ENCODE peak calls at places on chromosomes 4 and X, in eight cellular contexts. U is AG10803, S is mucosa of descending colon, J is epithelial cell of esophagus, V is IMR-90, F is cardiac fibroblast, Q is fibroblast of lung, M is GM12865. O is an unnamed sample.

GRCh38 chrX:138704101-138704500 is 7.4 kb downstream of the FGF13 start:
- DNase-seq in U (no peak), S (no peak), J (no peak), V (no peak), F (no peak), Q (no peak), M (no peak), O (no peak)

GRCh38 chr4:8679032-8679431 is 86.5 kb downstream of the CPZ start:
- DNase-seq in U (no peak), S (no peak), J (no peak), V (no peak), F (no peak), Q (no peak), M (no peak), O (no peak)

GRCh38 chr4:20370284-20370683 is 118.6 kb downstream of the SLIT2 start:
- DNase-seq in U (peak), S (no peak), J (no peak), V (peak), F (peak), Q (peak), M (no peak), O (no peak)

GRCh38 chrX:108091878-108092291 is 307 bp downstream of the ATG4A start:
- DNase-seq in U (no peak), S (no peak), J (peak), V (no peak), F (no peak), Q (no peak), M (no peak), O (no peak)

GRCh38 chr4:98976716-98977115 is 18.8 kb upstream of the METAP1 start:
- DNase-seq in U (no peak), S (no peak), J (peak), V (peak), F (peak), Q (peak), M (no peak), O (no peak)

GRCh38 chr4:129926936-129927335 is 831.0 kb downstream of the C4orf33 start:
- DNase-seq in U (no peak), S (no peak), J (peak), V (no peak), F (peak), Q (no peak), M (no peak), O (no peak)

GRCh38 chr4:165788686-165789463 is 84.2 kb upstream of the TLL1 start:
- DNase-seq in U (no peak), S (no peak), J (no peak), V (no peak), F (no peak), Q (no peak), M (no peak), O (no peak)

GRCh38 chr4:173699841-173700475 is 169.9 kb upstream of the HAND2 start:
- DNase-seq in U (no peak), S (no peak), J (no peak), V (no peak), F (no peak), Q (no peak), M (no peak), O (no peak)

GRCh38 chrX:152896450-152896849 is 1.4 kb upstream of the ZNF185 start:
- DNase-seq in U (no peak), S (no peak), J (peak), V (no peak), F (peak), Q (peak), M (no peak), O (no peak)

GRCh38 chr4:33193109-33193508 is 2472.9 kb downstream of the PCDH7 start:
- DNase-seq in U (no peak), S (no peak), J (no peak), V (no peak), F (no peak), Q (no peak), M (no peak), O (no peak)

GRCh38 chr4:147129687-147130086 is 184.0 kb upstream of the TTC29 start:
- DNase-seq in U (no peak), S (no peak), J (no peak), V (no peak), F (no peak), Q (no peak), M (no peak), O (no peak)

GRCh38 chrX:73944582-73944947 is 359.4 kb upstream of the ZCCHC13 start:
- DNase-seq in U (no peak), S (no peak), J (no peak), V (peak), F (peak), Q (peak), M (no peak), O (no peak)

GRCh38 chrX:103830848-103831247 is 1.2 kb downstream of the RAB9B start:
- DNase-seq in U (no peak), S (no peak), J (no peak), V (no peak), F (no peak), Q (no peak), M (no peak), O (no peak)

GRCh38 chrX:122591546-122591945 is 592.5 kb upstream of the GRIA3 start:
- DNase-seq in U (no peak), S (no peak), J (no peak), V (no peak), F (no peak), Q (no peak), M (no peak), O (no peak)

GRCh38 chrX:120642871-120643270 is 13.0 kb upstream of the C1GALT1C1 start:
- DNase-seq in U (no peak), S (no peak), J (no peak), V (no peak), F (no peak), Q (no peak), M (no peak), O (no peak)

GRCh38 chr4:56261027-56261426 is 126.3 kb downstream of the AASDH start:
- DNase-seq in U (no peak), S (no peak), J (no peak), V (no peak), F (no peak), Q (no peak), M (peak), O (no peak)

GRCh38 chr4:23333946-23334878 is 555.6 kb downstream of the PPARGC1A start:
- DNase-seq in U (peak), S (peak), J (peak), V (peak), F (peak), Q (peak), M (peak), O (no peak)

GRCh38 chr4:8836664-8837171 is 34.9 kb downstream of the HMX1 start:
- DNase-seq in U (no peak), S (no peak), J (no peak), V (no peak), F (no peak), Q (no peak), M (no peak), O (no peak)

GRCh38 chrX:53086464-53086863 is 4.3 kb downstream of the TSPYL2 start:
- DNase-seq in U (no peak), S (no peak), J (no peak), V (no peak), F (peak), Q (no peak), M (no peak), O (no peak)

GRCh38 chrX:44765556-44765955 is 78.3 kb upstream of the DUSP21 start:
- DNase-seq in U (peak), S (no peak), J (no peak), V (no peak), F (peak), Q (no peak), M (no peak), O (no peak)

GRCh38 chrX:39331062-39331704 is 529.9 kb downstream of the MID1IP1 start:
- DNase-seq in U (no peak), S (no peak), J (no peak), V (no peak), F (no peak), Q (peak), M (peak), O (no peak)

GRCh38 chrX:54435121-54435520 is 5.1 kb upstream of the TSR2 start:
- DNase-seq in U (no peak), S (no peak), J (no peak), V (no peak), F (no peak), Q (no peak), M (no peak), O (no peak)

GRCh38 chrX:54444752-54445151 is 4.5 kb downstream of the TSR2 start:
- DNase-seq in U (no peak), S (no peak), J (no peak), V (no peak), F (no peak), Q (no peak), M (no peak), O (no peak)

GRCh38 chrX:54446084-54446483 is 5.9 kb downstream of the TSR2 start:
- DNase-seq in U (no peak), S (no peak), J (no peak), V (no peak), F (no peak), Q (no peak), M (no peak), O (no peak)

GRCh38 chrX:54442790-54443189 is 2.6 kb downstream of the TSR2 start:
- DNase-seq in U (no peak), S (no peak), J (no peak), V (no peak), F (no peak), Q (no peak), M (no peak), O (no peak)

GRCh38 chrX:54439967-54440871 is at the start of gene TSR2:
- DNase-seq in U (peak), S (peak), J (peak), V (peak), F (peak), Q (peak), M (peak), O (peak)
- TF ChIP-seq CTCF in U (peak), S (no peak), J (no peak), V (peak), F (no peak), Q (no peak), M (no peak), O (peak)

GRCh38 chr4:80956421-80956820 is 74.1 kb upstream of the BMP3 start:
- DNase-seq in U (no peak), S (no peak), J (no peak), V (no peak), F (no peak), Q (no peak), M (no peak), O (no peak)
- H3K4me3 ChIP-seq in U (no peak), S (no peak), J (no peak), V (no peak), F (no peak), Q (no peak), M (no peak), O (no peak)

DNA sequence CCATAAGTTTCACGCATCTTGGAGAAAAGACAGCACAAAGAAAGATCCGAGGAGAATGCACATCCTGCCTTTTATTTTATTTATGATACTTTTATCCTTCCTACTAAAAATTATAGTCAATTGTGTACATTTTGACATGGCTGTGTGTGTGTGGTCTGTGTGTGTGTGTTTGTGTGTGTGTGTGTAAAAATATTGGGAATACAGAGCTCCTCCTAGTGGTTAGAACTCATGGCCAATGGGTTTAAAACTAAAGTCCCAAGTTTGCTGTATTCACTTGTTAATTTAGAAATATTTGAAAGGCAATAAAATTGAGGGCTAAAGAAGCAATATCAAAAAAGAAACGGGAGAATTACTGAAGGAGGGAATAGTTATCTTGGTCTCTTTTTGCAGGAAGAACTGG is 47.5 kb downstream of the NKX6-1 start:
- DNase-seq in U (peak), S (peak), J (peak), V (no peak), F (peak), Q (no peak), M (peak), O (no peak)
- TF ChIP-seq CTCF in U (peak), S (no peak), J (peak), V (peak), F (peak), Q (peak), M (peak), O (peak)

DNA sequence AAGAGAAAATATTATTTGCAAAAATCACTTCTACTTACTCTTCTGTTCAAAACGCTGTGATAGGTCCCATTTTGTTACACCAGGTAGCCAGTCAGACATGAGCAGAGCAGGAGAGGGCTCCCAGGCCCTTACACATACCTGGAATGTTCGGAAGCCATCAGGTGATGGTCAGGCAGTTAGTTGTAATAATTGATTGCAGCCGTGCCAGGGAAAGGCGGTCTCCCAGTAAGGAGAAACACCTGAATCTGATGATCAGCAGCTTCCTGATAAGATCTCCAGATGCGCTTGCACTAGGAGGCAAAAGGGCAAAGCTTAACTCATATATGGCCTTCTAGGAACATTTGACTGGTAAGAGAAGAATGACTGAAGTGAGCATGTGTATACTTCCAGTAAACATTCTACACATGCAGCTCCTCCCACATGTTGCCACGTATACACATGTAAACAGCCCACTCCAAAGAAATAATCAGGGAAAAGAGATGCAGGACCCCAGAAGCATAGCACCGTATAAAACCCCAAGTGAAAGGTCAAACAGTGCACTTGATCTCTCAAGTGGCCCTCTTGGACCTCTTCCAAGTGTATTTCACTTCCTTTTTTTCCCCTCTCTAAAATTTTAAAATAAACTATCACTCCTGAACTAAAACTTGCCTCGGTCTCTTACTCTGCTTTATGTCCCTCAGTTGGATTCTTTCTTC is 1338.0 kb downstream of the FSTL5 start:
- DNase-seq in U (no peak), S (no peak), J (no peak), V (no peak), F (no peak), Q (no peak), M (peak), O (no peak)
- H3K4me3 ChIP-seq in U (no peak), S (no peak), J (no peak), V (no peak), F (no peak), Q (no peak), M (no peak), O (no peak)

GRCh38 chr4:10184051-10184450 is 67.5 kb upstream of the WDR1 start:
- DNase-seq in U (peak), S (no peak), J (no peak), V (peak), F (peak), Q (no peak), M (no peak), O (no peak)

GRCh38 chr4:10188400-10189004 is 71.9 kb upstream of the WDR1 start:
- DNase-seq in U (no peak), S (no peak), J (no peak), V (no peak), F (no peak), Q (no peak), M (no peak), O (no peak)

GRCh38 chr4:10184501-10184938 is 67.9 kb upstream of the WDR1 start:
- DNase-seq in U (no peak), S (no peak), J (no peak), V (no peak), F (no peak), Q (no peak), M (no peak), O (no peak)

GRCh38 chr4:10185518-10186227 is 69.1 kb upstream of the WDR1 start:
- DNase-seq in U (no peak), S (no peak), J (no peak), V (no peak), F (no peak), Q (no peak), M (no peak), O (no peak)

GRCh38 chr4:10186228-10187214 is 69.9 kb upstream of the WDR1 start:
- DNase-seq in U (peak), S (no peak), J (no peak), V (no peak), F (peak), Q (no peak), M (no peak), O (no peak)
- TF ChIP-seq CTCF in U (peak), S (no peak), J (peak), V (no peak), F (peak), Q (no peak), M (no peak), O (peak)

DNA sequence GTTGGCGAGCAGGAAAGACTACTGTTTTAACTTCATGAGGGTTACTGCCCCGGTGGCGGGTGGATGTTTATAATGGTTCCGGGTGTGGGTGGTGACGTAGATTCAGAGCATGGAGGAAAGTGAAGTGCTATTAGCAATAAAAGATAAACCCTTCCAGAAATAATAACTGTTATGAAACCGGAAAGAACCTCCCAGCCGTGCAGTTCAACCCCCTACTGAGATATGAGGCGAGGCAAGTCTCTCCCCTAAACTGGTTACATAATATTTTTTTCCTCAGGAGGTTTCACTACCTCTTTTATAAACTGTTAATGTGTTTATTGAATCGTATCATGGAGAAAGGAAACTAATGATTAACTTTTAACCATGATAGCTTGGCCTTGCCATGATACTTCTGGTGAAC is 33.9 kb upstream of the STIM2 start:
- DNase-seq in U (no peak), S (peak), J (no peak), V (peak), F (peak), Q (no peak), M (peak), O (no peak)
- H3K4me3 ChIP-seq in U (no peak), S (no peak), J (no peak), V (no peak), F (no peak), Q (no peak), M (no peak), O (no peak)

GRCh38 chr4:186067757-186068385 is 1.1 kb upstream of the TLR3 start:
- DNase-seq in U (peak), S (peak), J (peak), V (peak), F (peak), Q (peak), M (peak), O (peak)
- TF ChIP-seq CTCF in U (peak), S (peak), J (peak), V (peak), F (peak), Q (peak), M (peak), O (peak)

GRCh38 chr4:182880387-182881356 is 36.5 kb downstream of the DCTD start:
- DNase-seq in U (no peak), S (no peak), J (peak), V (peak), F (peak), Q (peak), M (no peak), O (no peak)
- H3K4me3 ChIP-seq in U (no peak), S (no peak), J (no peak), V (no peak), F (peak), Q (no peak), M (no peak), O (no peak)